ENCODE peak calls at places on chromosomes 6 and 20, in seven cellular contexts. F is naive B cell, A is NCI-H1092 treated with DMSO at 0.1 percent for 48 hours, D is RKO, Z is D341Med, Q is NCI-H187, N is spleen. B is an unnamed sample.

GRCh38 chr6:135850882-135851281 is 619 bp upstream of the PDE7B start:
- DNase-seq in F (no peak), A (no peak), D (no peak), Z (no peak), Q (no peak), N (no peak), B (no peak)

GRCh38 chr6:107977283-107977682 is 19.3 kb upstream of the SEC63 start:
- DNase-seq in F (no peak), A (peak; percentile 10), D (peak; percentile 69), Z (peak; percentile 37), Q (no peak), N (no peak), B (no peak)

GRCh38 chr6:41954668-41955067 is 13.1 kb upstream of the CCND3 start:
- DNase-seq in F (no peak), A (no peak), D (no peak), Z (no peak), Q (no peak), N (no peak), B (no peak)

GRCh38 chr6:81606965-81607381 is 145.5 kb downstream of the TENT5A start:
- DNase-seq in F (no peak), A (no peak), D (no peak), Z (no peak), Q (no peak), N (no peak), B (no peak)

GRCh38 chr6:5968817-5969726 is 37.7 kb downstream of the NRN1 start:
- DNase-seq in F (no peak), A (no peak), D (peak; percentile 22), Z (no peak), Q (no peak), N (no peak), B (peak; percentile 74)

GRCh38 chr20:19995220-19995863 is 21.8 kb upstream of the NAA20 start:
- DNase-seq in F (peak; percentile 35), A (peak; percentile 72), D (peak; percentile 82), Z (peak; percentile 59), Q (no peak), N (no peak), B (no peak)

GRCh38 chr6:20279608-20280287 is 67.5 kb upstream of the MBOAT1 start:
- DNase-seq in F (no peak), A (no peak), D (no peak), Z (peak; percentile 70), Q (no peak), N (no peak), B (no peak)

GRCh38 chr6:133977983-133978895 is 25.2 kb downstream of the TBPL1 start:
- DNase-seq in F (no peak), A (no peak), D (peak; percentile 9), Z (no peak), Q (no peak), N (no peak), B (no peak)

GRCh38 chr20:34311118-34312023 is 8.2 kb upstream of the AHCY start:
- DNase-seq in F (no peak), A (no peak), D (no peak), Z (no peak), Q (no peak), N (no peak), B (no peak)

GRCh38 chr20:43954704-43955243 is 40.1 kb downstream of the TOX2 start:
- DNase-seq in F (no peak), A (no peak), D (peak; percentile 66), Z (no peak), Q (no peak), N (no peak), B (no peak)

GRCh38 chr6:50819906-50820589 is 1.4 kb downstream of the TFAP2B start:
- DNase-seq in F (no peak), A (no peak), D (no peak), Z (no peak), Q (no peak), N (no peak), B (peak; percentile 61)

GRCh38 chr6:115765966-115766365 is 294.7 kb downstream of the FRK start:
- DNase-seq in F (no peak), A (no peak), D (no peak), Z (peak; percentile 57), Q (no peak), N (no peak), B (no peak)

GRCh38 chr6:125794342-125795137 is 3.8 kb downstream of the NCOA7 start:
- DNase-seq in F (no peak), A (no peak), D (no peak), Z (no peak), Q (no peak), N (no peak), B (no peak)

GRCh38 chr20:38564680-38565079 is 16.3 kb upstream of the ADIG start:
- DNase-seq in F (no peak), A (no peak), D (no peak), Z (no peak), Q (no peak), N (no peak), B (no peak)

GRCh38 chr6:111871725-111872520 is 1.3 kb downstream of the FYN start:
- DNase-seq in F (peak; percentile 14), A (peak; percentile 56), D (peak; percentile 46), Z (peak; percentile 65), Q (no peak), N (peak; percentile 80), B (no peak)

B was measured in upper lobe of right lung.